ENCODE peak calls at places on chromosome 2, in four cellular contexts. N, M, J and P are unnamed samples.

GRCh38 chr2:25103287-25103871 is 61.5 kb downstream of the EFR3B start:
- DNase-seq in N (no peak), M (no peak), J (peak), P (no peak)

GRCh38 chr2:227862227-227862740 is 9.1 kb upstream of the DAW1 start:
- DNase-seq in N (no peak), M (peak), J (peak), P (no peak)

GRCh38 chr2:88355486-88355885 is 97.0 kb downstream of the FOXI3 start:
- DNase-seq in N (no peak), M (no peak), J (no peak), P (no peak)

GRCh38 chr2:170396799-170397459 is 219.0 kb downstream of the MYO3B start:
- DNase-seq in N (no peak), M (peak), J (peak), P (no peak)

GRCh38 chr2:70793450-70793849 is 3.0 kb upstream of the FIGLA start:
- DNase-seq in N (no peak), M (no peak), J (no peak), P (no peak)

GRCh38 chr2:16756831-16757644 is 91.4 kb upstream of the CYRIA start:
- DNase-seq in N (peak), M (peak), J (peak), P (peak)

GRCh38 chr2:805664-806063 is 128.5 kb upstream of the TMEM18 start:
- DNase-seq in N (no peak), M (no peak), J (no peak), P (no peak)

GRCh38 chr2:142220901-142221300 is 90.1 kb upstream of the LRP1B start:
- DNase-seq in N (no peak), M (no peak), J (peak), P (no peak)

GRCh38 chr2:38653715-38654494 is 12.0 kb upstream of the GALM start:
- DNase-seq in N (no peak), M (no peak), J (no peak), P (no peak)

GRCh38 chr2:71860381-71860926 is 287.2 kb downstream of the CYP26B1 start:
- DNase-seq in N (no peak), M (no peak), J (no peak), P (no peak)

GRCh38 chr2:208643145-208643544 is 236.6 kb downstream of the PTH2R start:
- DNase-seq in N (no peak), M (no peak), J (no peak), P (no peak)

GRCh38 chr2:285506-285905 is 2.4 kb downstream of the ALKAL2 start:
- DNase-seq in N (no peak), M (no peak), J (peak), P (no peak)

GRCh38 chr2:173218331-173219056 is 136.2 kb upstream of the CDCA7 start:
- DNase-seq in N (no peak), M (no peak), J (peak), P (no peak)

GRCh38 chr2:290090-290722 is 2.3 kb upstream of the ALKAL2 start:
- DNase-seq in N (peak), M (peak), J (peak), P (peak)

GRCh38 chr2:51813245-51813644 is 781.3 kb upstream of the NRXN1 start:
- DNase-seq in N (no peak), M (no peak), J (peak), P (no peak)

GRCh38 chr2:180959787-180960186 is 20.6 kb upstream of the UBE2E3 start:
- DNase-seq in N (no peak), M (no peak), J (no peak), P (no peak)

GRCh38 chr2:219344756-219345458 is 12.4 kb upstream of the RESP18 start:
- DNase-seq in N (no peak), M (no peak), J (peak), P (no peak)

GRCh38 chr2:239990966-239991365 is 34.2 kb downstream of the NDUFA10 start:
- DNase-seq in N (no peak), M (no peak), J (no peak), P (no peak)

GRCh38 chr2:240234503-240234951 is 94.1 kb upstream of the OTOS start:
- DNase-seq in N (no peak), M (no peak), J (no peak), P (peak)

GRCh38 chr2:157233506-157233905 is 24.0 kb upstream of the GALNT5 start:
- DNase-seq in N (no peak), M (no peak), J (peak), P (no peak)

GRCh38 chr2:95158441-95158840 is 1.2 kb downstream of the ZNF514 start:
- DNase-seq in N (no peak), M (no peak), J (no peak), P (no peak)

GRCh38 chr2:47346669-47347068 is 56.3 kb upstream of the MSH2 start:
- DNase-seq in N (no peak), M (no peak), J (no peak), P (no peak)

GRCh38 chr2:190376591-190377245 is 31.4 kb upstream of the MFSD6 start:
- DNase-seq in N (no peak), M (no peak), J (no peak), P (no peak)

GRCh38 chr2:240292622-240293021 is 142.8 kb upstream of the GPC1 start:
- DNase-seq in N (no peak), M (no peak), J (peak), P (no peak)

GRCh38 chr2:31192396-31193065 is 24.8 kb downstream of the CAPN14 start:
- DNase-seq in N (no peak), M (no peak), J (no peak), P (no peak)

GRCh38 chr2:240197439-240198139 is 57.1 kb upstream of the OTOS start:
- DNase-seq in N (no peak), M (no peak), J (no peak), P (no peak)

GRCh38 chr2:66082576-66082975 is 352.3 kb upstream of the MEIS1 start:
- DNase-seq in N (no peak), M (no peak), J (no peak), P (no peak)

GRCh38 chr2:208142255-208142924 is 3.6 kb downstream of the CRYGB start:
- DNase-seq in N (no peak), M (no peak), J (peak), P (no peak)

GRCh38 chr2:189629553-189630453 is 31.5 kb upstream of the ASNSD1 start:
- DNase-seq in N (no peak), M (no peak), J (peak), P (no peak)

GRCh38 chr2:70935468-70936164 is at the start of gene ATP6V1B1:
- DNase-seq in N (peak), M (no peak), J (no peak), P (peak)

GRCh38 chr2:84797271-84797670 is 83.6 kb downstream of the TRABD2A start:
- DNase-seq in N (no peak), M (no peak), J (no peak), P (no peak)

GRCh38 chr2:233688341-233688740 is 4.3 kb upstream of the UGT1A6 start:
- DNase-seq in N (no peak), M (no peak), J (no peak), P (no peak)

GRCh38 chr2:240670402-240670801 is 12.3 kb downstream of the AQP12B start:
- DNase-seq in N (no peak), M (no peak), J (no peak), P (no peak)

GRCh38 chr2:176140520-176141317 is 10.6 kb upstream of the HOXD4 start:
- DNase-seq in N (peak), M (peak), J (peak), P (peak)

GRCh38 chr2:12970861-12971260 is 254.1 kb downstream of the TRIB2 start:
- DNase-seq in N (no peak), M (no peak), J (peak), P (no peak)

DNA sequence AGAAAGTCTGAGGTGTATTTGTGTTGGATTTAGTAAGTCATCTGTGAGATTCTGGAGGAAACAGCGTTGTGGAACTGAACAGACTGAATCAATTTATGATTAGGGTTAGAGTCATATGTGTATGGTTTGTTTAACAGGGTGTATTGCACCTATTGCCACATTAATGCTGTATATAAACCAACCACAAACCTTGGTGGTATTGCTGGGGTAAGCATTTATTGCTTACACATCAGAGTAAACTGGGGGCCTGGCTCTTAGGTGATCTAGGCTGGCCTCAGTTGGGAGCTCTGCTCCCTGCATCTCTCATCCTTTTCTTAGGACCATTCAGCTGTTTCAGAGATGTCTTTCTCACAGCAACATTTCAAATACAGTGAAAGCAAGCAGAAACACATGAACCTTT is 59.7 kb upstream of the GRB14 start:
- DNase-seq in N (no peak), M (no peak), J (no peak), P (no peak)
- TF ChIP-seq CTCF in N (no peak), M (no peak), J (no peak), P (no peak)

GRCh38 chr2:210000464-210001324 is 1.7 kb upstream of the RPE start:
- DNase-seq in N (no peak), M (no peak), J (no peak), P (no peak)

GRCh38 chr2:209998596-209998995 is 3.8 kb upstream of the RPE start:
- DNase-seq in N (no peak), M (no peak), J (no peak), P (no peak)

GRCh38 chr2:210004893-210005292 is 2.5 kb downstream of the RPE start:
- DNase-seq in N (no peak), M (no peak), J (no peak), P (no peak)

GRCh38 chr2:210003394-210003793 is 956 bp downstream of the RPE start:
- DNase-seq in N (no peak), M (no peak), J (peak), P (no peak)

DNA sequence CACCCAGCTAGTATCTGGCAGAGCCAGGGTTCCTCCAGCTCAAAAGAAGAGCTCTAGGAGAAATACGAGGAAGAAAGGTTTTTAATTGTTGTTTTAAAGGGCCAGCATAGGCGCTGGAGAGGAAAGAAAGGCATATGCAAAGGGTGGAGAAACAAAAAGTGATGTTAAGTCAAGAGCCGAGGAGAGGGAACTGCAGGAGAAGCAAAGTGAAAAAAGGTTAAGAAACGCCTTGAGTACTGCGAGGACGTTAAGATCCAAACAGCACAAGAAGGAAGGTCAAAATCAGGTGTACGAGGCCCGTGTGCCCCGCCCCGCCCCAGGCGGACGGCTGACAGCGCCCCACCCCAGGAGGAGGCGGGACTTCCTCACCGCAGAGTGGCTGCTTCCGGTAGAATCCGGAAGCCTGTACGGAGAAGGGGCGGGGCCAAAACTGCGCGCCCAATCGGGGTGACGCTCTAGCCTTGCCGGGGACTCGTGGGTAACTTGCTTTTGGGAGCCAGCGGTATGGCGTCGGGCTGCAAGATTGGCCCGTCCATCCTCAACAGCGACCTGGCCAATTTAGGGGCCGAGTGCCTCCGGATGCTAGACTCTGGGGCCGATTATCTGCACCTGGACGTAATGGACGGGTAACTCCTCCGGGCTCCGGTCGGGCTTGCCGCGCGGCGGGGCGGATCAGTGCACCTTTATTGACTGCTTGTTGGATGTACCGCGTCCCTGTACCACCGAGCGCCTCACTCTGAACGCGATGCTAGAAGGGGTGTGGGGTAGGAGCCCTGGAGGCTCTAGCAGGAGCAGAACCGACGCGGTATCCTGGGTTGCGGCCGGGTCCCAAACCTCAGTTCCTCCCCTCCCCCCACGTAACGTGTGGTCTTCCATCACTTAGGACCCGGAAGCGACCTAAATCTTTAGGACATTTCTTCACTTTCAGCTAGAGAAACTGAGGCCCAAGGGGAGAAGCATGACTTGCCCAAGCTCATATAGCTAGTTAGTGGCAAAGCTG is at the start of gene RPE:
- DNase-seq in N (peak), M (peak), J (peak), P (peak)
- TF ChIP-seq CTCF in N (no peak), M (no peak), J (no peak), P (no peak)

GRCh38 chr2:238433300-238433915 is 6.7 kb downstream of the ASB1 start:
- DNase-seq in N (no peak), M (no peak), J (no peak), P (no peak)
- TF ChIP-seq CTCF in N (no peak), M (no peak), J (no peak), P (no peak)

GRCh38 chr2:163182764-163183354 is 344.3 kb upstream of the KCNH7 start:
- DNase-seq in N (no peak), M (peak), J (peak), P (no peak)
- TF ChIP-seq CTCF in N (peak), M (no peak), J (peak), P (peak)

GRCh38 chr2:119678021-119678656 is 862 bp upstream of the TMEM177 start:
- DNase-seq in N (no peak), M (no peak), J (no peak), P (no peak)
- TF ChIP-seq CTCF in N (no peak), M (no peak), J (no peak), P (no peak)

GRCh38 chr2:42804891-42805290 is 12.5 kb upstream of the HAAO start:
- DNase-seq in N (no peak), M (no peak), J (no peak), P (no peak)

GRCh38 chr2:42801388-42801787 is 9.0 kb upstream of the HAAO start:
- DNase-seq in N (no peak), M (no peak), J (peak), P (no peak)

GRCh38 chr2:42802150-42802549 is 9.8 kb upstream of the HAAO start:
- DNase-seq in N (no peak), M (no peak), J (no peak), P (no peak)

GRCh38 chr2:42806786-42807185 is 14.4 kb upstream of the HAAO start:
- DNase-seq in N (no peak), M (no peak), J (no peak), P (no peak)

GRCh38 chr2:42804338-42804737 is 12.0 kb upstream of the HAAO start:
- DNase-seq in N (no peak), M (no peak), J (peak), P (no peak)
- TF ChIP-seq CTCF in N (no peak), M (no peak), J (no peak), P (no peak)

GRCh38 chr2:211860224-211860623 is 678.4 kb downstream of the ERBB4 start:
- DNase-seq in N (no peak), M (no peak), J (no peak), P (no peak)

DNA sequence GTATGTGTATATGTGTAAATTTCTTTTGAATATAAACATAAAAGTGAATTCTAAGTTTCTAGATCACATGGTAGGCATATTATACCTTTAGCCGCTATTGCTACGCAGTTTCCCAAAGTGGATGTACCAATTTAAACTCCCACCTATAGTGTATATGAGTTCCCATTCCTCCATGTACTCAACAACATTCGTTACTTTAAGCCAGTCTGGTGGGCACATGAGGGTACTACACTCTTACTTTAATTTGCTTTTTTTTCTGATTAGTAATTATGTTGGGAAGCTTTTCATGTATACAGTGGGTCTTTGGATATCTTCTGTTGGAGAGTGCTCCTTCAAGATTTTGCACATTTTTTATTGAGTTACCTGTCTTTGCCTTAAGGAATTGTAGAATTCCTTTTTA is 683.8 kb downstream of the ERBB4 start:
- DNase-seq in N (no peak), M (no peak), J (no peak), P (no peak)
- TF ChIP-seq CTCF in N (peak), M (no peak), J (no peak), P (peak)

GRCh38 chr2:105344704-105345345 is 7.5 kb downstream of the C2orf49 start:
- DNase-seq in N (no peak), M (no peak), J (peak), P (no peak)
- TF ChIP-seq CTCF in N (peak), M (no peak), J (peak), P (no peak)

GRCh38 chr2:230849633-230850357 is 14.9 kb upstream of the ITM2C start:
- DNase-seq in N (no peak), M (peak), J (peak), P (no peak)

GRCh38 chr2:230846360-230846759 is 18.4 kb upstream of the ITM2C start:
- DNase-seq in N (no peak), M (no peak), J (no peak), P (no peak)

GRCh38 chr2:230852113-230852512 is 12.6 kb upstream of the ITM2C start:
- DNase-seq in N (no peak), M (no peak), J (no peak), P (no peak)

GRCh38 chr2:230847883-230848388 is 16.8 kb upstream of the ITM2C start:
- DNase-seq in N (peak), M (peak), J (peak), P (peak)

DNA sequence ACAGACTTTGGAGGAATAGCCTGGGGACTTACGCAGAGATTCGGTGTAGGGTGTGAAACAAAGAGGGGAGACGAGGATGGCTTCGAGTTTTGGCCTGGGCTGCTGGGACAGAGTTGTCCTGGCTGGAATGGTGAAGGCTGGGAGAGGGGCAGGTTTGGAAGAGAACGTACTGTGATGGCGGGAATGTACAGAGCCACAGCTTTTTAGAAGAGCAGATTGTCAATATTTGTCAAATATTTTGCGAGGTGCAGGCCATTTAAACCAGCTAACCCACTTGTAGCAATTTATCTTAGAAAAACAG is 14.4 kb upstream of the ITM2C start:
- DNase-seq in N (no peak), M (no peak), J (no peak), P (no peak)
- TF ChIP-seq CTCF in N (no peak), M (no peak), J (no peak), P (peak)

GRCh38 chr2:127650041-127650784 is 4.3 kb downstream of the GPR17 start:
- DNase-seq in N (no peak), M (no peak), J (no peak), P (no peak)
- TF ChIP-seq CTCF in N (peak), M (no peak), J (no peak), P (peak)